ENCODE peak calls at places on chromosomes 4 and X, in five cellular contexts. B is tibial nerve; I is CD8-positive, alpha-beta memory T cell; U is breast epithelium; X is PC-3. J is an unnamed sample.

GRCh38 chrX:71367396-71367795 is 1.2 kb downstream of the TAF1 start:
- DNase-seq in B (no peak), I (no peak), U (no peak), X (no peak), J (no peak)

GRCh38 chr4:183471960-183472708 is 27.7 kb downstream of the CDKN2AIP start:
- DNase-seq in B (peak; percentile 89), I (peak; percentile 85), U (peak; percentile 80), X (peak; percentile 86), J (peak; percentile 62)

GRCh38 chrX:9785944-9786741 is at the start of gene SHROOM2:
- DNase-seq in B (no peak), I (no peak), U (no peak), X (peak; percentile 23), J (no peak)

GRCh38 chr4:1008840-1009646 is 2.4 kb upstream of the FGFRL1 start:
- DNase-seq in B (no peak), I (peak; percentile 68), U (no peak), X (no peak), J (peak; percentile 60)

GRCh38 chr4:147548251-147548650 is 67.4 kb downstream of the EDNRA start:
- DNase-seq in B (no peak), I (no peak), U (no peak), X (no peak), J (no peak)

GRCh38 chr4:54971474-54971950 is 153.9 kb downstream of the KDR start:
- DNase-seq in B (no peak), I (no peak), U (no peak), X (peak; percentile 75), J (no peak)

GRCh38 chr4:149045731-149046130 is 603.5 kb upstream of the NR3C2 start:
- DNase-seq in B (no peak), I (no peak), U (no peak), X (no peak), J (no peak)

GRCh38 chrX:15744181-15744867 is 6.3 kb downstream of the CA5B start:
- DNase-seq in B (no peak), I (no peak), U (no peak), X (no peak), J (no peak)

GRCh38 chr4:25098964-25099843 is 61.0 kb downstream of the SEPSECS start:
- DNase-seq in B (peak; percentile 28), I (no peak), U (no peak), X (peak; percentile 51), J (no peak)

GRCh38 chr4:109560687-109561452 is 824 bp downstream of the MCUB start:
- DNase-seq in B (no peak), I (peak; percentile 77), U (no peak), X (peak; percentile 64), J (peak; percentile 26)

GRCh38 chr4:77355731-77356130 is 198.7 kb downstream of the CCNG2 start:
- DNase-seq in B (no peak), I (no peak), U (no peak), X (no peak), J (no peak)

GRCh38 chr4:88857588-88857987 is 160.0 kb upstream of the NAP1L5 start:
- DNase-seq in B (no peak), I (no peak), U (no peak), X (peak; percentile 46), J (no peak)

GRCh38 chr4:53461244-53461643 is 83.8 kb downstream of the FIP1L1 start:
- DNase-seq in B (no peak), I (no peak), U (no peak), X (no peak), J (no peak)

GRCh38 chrX:57651169-57651919 is 28.7 kb downstream of the NLRP2B start:
- DNase-seq in B (no peak), I (no peak), U (no peak), X (no peak), J (no peak)

GRCh38 chr4:76585897-76586360 is 150.9 kb downstream of the SHROOM3 start:
- DNase-seq in B (no peak), I (no peak), U (peak; percentile 92), X (peak; percentile 89), J (no peak)

GRCh38 chrX:39736219-39737211 is 361.2 kb downstream of the BCOR start:
- DNase-seq in B (peak; percentile 59), I (no peak), U (peak; percentile 76), X (peak; percentile 90), J (no peak)

GRCh38 chr4:53431052-53431451 is 53.6 kb downstream of the FIP1L1 start:
- DNase-seq in B (no peak), I (no peak), U (no peak), X (no peak), J (no peak)

GRCh38 chr4:150943831-150944230 is 71.3 kb downstream of the LRBA start:
- DNase-seq in B (no peak), I (no peak), U (no peak), X (no peak), J (no peak)

GRCh38 chr4:40710484-40711269 is 39.1 kb upstream of the NSUN7 start:
- DNase-seq in B (no peak), I (no peak), U (no peak), X (no peak), J (no peak)

GRCh38 chr4:5772528-5773270 is 61.7 kb downstream of the EVC start:
- DNase-seq in B (no peak), I (no peak), U (no peak), X (no peak), J (no peak)

GRCh38 chr4:4260185-4260751 is 12.2 kb upstream of the TMEM128 start:
- DNase-seq in B (no peak), I (no peak), U (no peak), X (peak; percentile 74), J (no peak)

GRCh38 chr4:20299515-20299914 is 47.8 kb downstream of the SLIT2 start:
- DNase-seq in B (no peak), I (no peak), U (no peak), X (peak; percentile 45), J (no peak)

GRCh38 chrX:104318330-104319009 is 63.7 kb upstream of the ESX1 start:
- DNase-seq in B (no peak), I (no peak), U (no peak), X (peak; percentile 96), J (no peak)

GRCh38 chr4:142040043-142040442 is 403.7 kb downstream of the IL15 start:
- DNase-seq in B (no peak), I (no peak), U (no peak), X (no peak), J (no peak)

DNA sequence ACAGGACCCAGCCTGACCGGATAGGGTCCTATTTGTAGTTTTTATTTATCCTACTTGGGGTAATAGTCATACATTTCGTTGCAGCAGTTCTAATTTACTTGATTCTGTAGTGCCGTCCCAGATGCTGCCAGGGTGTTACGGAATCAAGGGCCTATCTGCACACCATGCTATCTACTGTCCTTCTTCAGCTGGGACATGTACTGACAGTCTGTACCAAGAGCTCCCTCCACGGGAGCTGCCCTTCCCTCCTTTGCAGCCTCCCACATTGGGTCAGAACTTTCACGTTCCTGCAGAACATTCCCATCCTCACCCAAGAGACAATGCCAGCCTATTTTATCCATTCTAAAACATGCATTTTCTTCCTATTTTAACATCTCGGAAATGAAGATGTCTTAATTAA is 6.7 kb downstream of the SUV39H1 start:
- DNase-seq in B (no peak), I (no peak), U (no peak), X (no peak), J (no peak)
- H3K9me3 ChIP-seq in B (no peaks in the 10 kb centered on the region), I (no peaks in the 10 kb centered on the region), U (no peaks in the 10 kb centered on the region), X (no peaks in the 10 kb centered on the region), J (no peaks in the 10 kb centered on the region)

DNA sequence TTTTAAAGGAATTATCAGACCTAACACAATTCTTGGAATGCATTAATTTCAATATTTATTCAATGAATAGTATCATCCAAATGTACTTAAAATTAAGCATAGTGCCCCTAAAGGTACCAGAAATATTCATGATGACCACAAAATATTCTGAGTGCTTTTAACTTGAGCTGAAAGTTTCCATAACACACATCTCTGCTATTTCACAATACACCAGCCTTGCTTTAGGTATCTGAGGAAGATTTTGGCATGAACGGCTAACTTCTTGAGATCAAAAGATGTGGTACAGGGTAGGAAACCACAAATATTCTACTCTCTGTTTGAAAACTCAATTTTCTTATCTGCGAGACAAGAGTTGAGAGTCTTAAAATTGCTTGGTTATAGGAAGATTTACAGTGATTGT is 538.3 kb upstream of the PCDH7 start:
- DNase-seq in B (no peak), I (no peak), U (no peak), X (no peak), J (no peak)
- H3K9me3 ChIP-seq in B (no peaks in the 10 kb centered on the region), I (no peaks in the 10 kb centered on the region), U (no peaks in the 10 kb centered on the region), X (no peaks in the 10 kb centered on the region), J (no peaks in the 10 kb centered on the region)

DNA sequence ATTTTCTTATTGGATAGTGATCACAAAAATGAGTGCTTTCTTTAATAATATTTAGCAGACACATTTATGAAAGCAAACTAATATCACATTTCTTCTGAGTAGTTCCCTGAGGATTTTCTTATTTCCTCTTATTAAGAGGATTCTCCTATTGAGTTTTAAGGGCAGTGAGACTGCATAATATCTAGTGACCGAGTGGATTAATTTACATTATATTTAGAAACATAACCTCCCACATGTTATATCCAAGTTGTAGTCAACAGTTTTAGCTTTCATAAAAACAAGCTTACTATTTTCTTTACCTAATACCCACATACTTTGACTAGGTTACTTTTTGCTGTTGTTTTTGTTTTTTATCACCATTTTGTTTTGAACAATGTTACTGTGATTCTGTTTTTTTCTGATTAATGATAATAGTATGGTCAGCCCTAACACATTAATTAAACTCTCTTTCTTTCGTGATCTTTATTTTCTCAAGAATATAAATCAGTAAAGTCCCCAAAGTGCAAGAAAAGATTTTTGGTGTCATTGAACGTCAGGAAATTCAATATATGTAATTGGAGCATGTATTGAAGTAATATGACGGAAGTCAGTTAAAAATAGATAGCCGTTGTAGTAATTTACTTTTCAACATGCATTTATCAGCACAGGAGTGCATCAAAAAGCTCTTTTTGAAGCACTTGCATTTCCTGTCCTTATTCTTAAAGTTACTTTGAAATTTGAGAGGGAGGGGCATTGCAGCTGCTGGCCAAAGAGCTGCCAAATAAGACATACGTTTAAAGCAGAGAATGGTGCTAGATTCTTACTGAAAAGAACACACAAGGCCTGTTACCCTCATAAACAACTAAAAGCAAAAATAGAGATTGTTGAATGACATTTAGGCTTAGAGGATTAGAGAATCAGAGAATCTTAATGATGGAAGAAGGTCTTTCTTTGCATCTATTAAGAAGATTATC is 25.2 kb downstream of the DDIT4L start:
- DNase-seq in B (no peak), I (no peak), U (no peak), X (no peak), J (no peak)
- H3K9me3 ChIP-seq in B (peaks cover 19% of the 10 kb centered on the region), I (no peaks in the 10 kb centered on the region), U (peaks cover 7% of the 10 kb centered on the region), X (no peaks in the 10 kb centered on the region), J (no peaks in the 10 kb centered on the region)

GRCh38 chrX:55593296-55593695 is 29.9 kb upstream of the FOXR2 start:
- DNase-seq in B (no peak), I (no peak), U (no peak), X (no peak), J (no peak)

GRCh38 chrX:55598333-55598732 is 24.9 kb upstream of the FOXR2 start:
- DNase-seq in B (no peak), I (no peak), U (no peak), X (no peak), J (no peak)

DNA sequence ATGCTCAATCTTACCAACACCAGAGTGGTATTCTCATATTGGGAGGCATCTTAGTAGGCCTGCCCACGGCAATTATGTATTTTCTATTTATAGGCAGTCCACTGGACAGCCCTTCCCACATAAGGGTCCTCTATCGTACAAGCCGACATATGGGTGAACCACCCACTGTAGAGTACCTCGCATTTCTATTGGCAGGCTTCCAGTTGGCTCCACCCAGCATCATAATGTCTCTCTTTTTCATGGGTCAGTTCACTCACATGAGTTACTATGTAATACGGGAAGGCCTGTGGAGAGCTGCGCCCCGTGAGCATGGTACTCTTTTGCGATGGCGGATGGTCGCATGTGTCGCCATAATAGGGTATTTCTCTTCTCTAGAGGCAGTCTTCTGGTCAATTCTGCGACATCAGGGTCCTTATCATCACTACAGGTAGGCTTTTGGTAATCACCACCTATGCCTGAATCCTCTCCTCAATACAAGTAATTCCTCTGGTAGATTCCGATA is 29.4 kb upstream of the FOXR2 start:
- DNase-seq in B (no peak), I (no peak), U (no peak), X (no peak), J (no peak)
- H3K9me3 ChIP-seq in B (no peaks in the 10 kb centered on the region), I (no peaks in the 10 kb centered on the region), U (peaks cover 4% of the 10 kb centered on the region), X (no peaks in the 10 kb centered on the region), J (no peaks in the 10 kb centered on the region)